ENCODE peak calls at places on chromosomes 2 and 18, in ten cellular contexts. X is posterior vena cava; R is effector memory CD8-positive, alpha-beta T cell; N is mesendoderm; P is amygdala; E is non-pigmented ciliary epithelial cell; F is stimulated activated naive B cell treated with anti-CD40 and anti-IgM and Interleukin-4, amounts not matched to agents 10 μg/mL and 1 μg/mL and 100 μg/mL, for 72 hours; H is PC-9; T is mesenchymal stem cell; V is fibroblast of lung. C is an unnamed sample.

GRCh38 chr2:25165992-25166618 is 2.3 kb downstream of the POMC start:
- DNase-seq in F (peak), X (peak), P (no peak), R (peak), T (no peak), H (no peak), V (no peak), N (peak), E (no peak), C (no peak)

GRCh38 chr2:237025090-237025865 is 60.4 kb upstream of the COPS8 start:
- DNase-seq in N (no peak), T (peak), F (no peak), H (peak), E (peak), V (peak), X (no peak), R (no peak), P (no peak), C (peak)

GRCh38 chr2:208311954-208312353 is 45.9 kb downstream of the PIKFYVE start:
- DNase-seq in T (no peak), X (no peak), R (no peak), H (no peak), P (no peak), N (no peak), E (no peak), F (no peak), V (no peak), C (no peak)

GRCh38 chr2:212520340-212520739 is 18.3 kb downstream of the ERBB4 start:
- DNase-seq in T (peak), V (no peak), R (no peak), X (no peak), F (no peak), P (no peak), N (peak), H (no peak), E (no peak), C (peak)

GRCh38 chr2:19349911-19350677 is 8.3 kb downstream of the OSR1 start:
- DNase-seq in N (peak), R (peak), P (peak), H (no peak), F (no peak), T (peak), E (no peak), X (peak), V (peak), C (peak)

GRCh38 chr18:38115201-38115600 is 549.6 kb upstream of the CELF4 start:
- DNase-seq in X (no peak), T (no peak), R (no peak), P (no peak), H (no peak), E (no peak), V (no peak), N (no peak), F (no peak), C (no peak)

GRCh38 chr2:80351229-80351628 is 46.7 kb upstream of the LRRTM1 start:
- DNase-seq in F (no peak), X (no peak), V (no peak), R (no peak), E (no peak), H (no peak), N (peak), T (no peak), P (no peak), C (no peak)

GRCh38 chr2:137508739-137509384 is 455.4 kb upstream of the HNMT start:
- DNase-seq in X (no peak), T (no peak), V (no peak), H (no peak), N (peak), E (no peak), F (no peak), P (no peak), R (no peak), C (no peak)

GRCh38 chr2:197641666-197642065 is 33.7 kb downstream of the RFTN2 start:
- DNase-seq in X (no peak), H (no peak), R (no peak), P (no peak), E (no peak), N (no peak), F (no peak), T (no peak), V (no peak), C (peak)